ENCODE peak calls at places on chromosomes 13 and 19, in seven cellular contexts. E is dorsolateral prefrontal cortex; Q is body of pancreas; C is CD8-positive, alpha-beta T cell; S is Panc1; W is PC-3; M is mammary epithelial cell. Y is an unnamed sample.

GRCh38 chr19:58183822-58184215 is 958 bp downstream of the ZNF274 start:
- DNase-seq in W (no peak), Q (no peak), M (no peak), C (peak), E (no peak), S (no peak), Y (peak)

GRCh38 chr19:50522881-50523280 is 9.2 kb upstream of the ASPDH start:
- DNase-seq in W (no peak), C (no peak), M (no peak), Q (no peak), E (no peak), S (no peak), Y (no peak)

GRCh38 chr13:41742917-41743552 is 217.9 kb downstream of the VWA8 start:
- DNase-seq in W (peak), S (no peak), M (peak), C (no peak), Q (no peak), E (no peak), Y (no peak)

GRCh38 chr19:22052644-22053013 is 345 bp downstream of the ZNF257 start:
- DNase-seq in E (peak), M (no peak), Q (no peak), S (no peak), C (no peak), W (no peak), Y (no peak)

GRCh38 chr13:108176685-108177274 is 38.6 kb downstream of the LIG4 start:
- DNase-seq in E (peak), W (peak), S (no peak), M (peak), C (peak), Q (peak), Y (peak)

GRCh38 chr13:99389520-99390304 is 82.5 kb upstream of the GPR183 start:
- DNase-seq in S (no peak), W (no peak), E (no peak), M (no peak), Q (no peak), C (no peak), Y (no peak)

GRCh38 chr13:35474551-35474950 is 1.9 kb downstream of the MAB21L1 start:
- DNase-seq in Q (no peak), C (no peak), S (no peak), W (no peak), M (no peak), E (no peak), Y (no peak)

GRCh38 chr13:23500858-23501257 is 67.4 kb upstream of the SACS start:
- DNase-seq in S (no peak), C (no peak), Q (peak), M (peak), W (peak), E (no peak), Y (no peak)

GRCh38 chr13:19862511-19863313 is 737 bp downstream of the ZMYM5 start:
- DNase-seq in E (peak), M (peak), W (peak), S (no peak), Q (peak), C (peak), Y (peak)

GRCh38 chr13:84139561-84140158 is 257.4 kb upstream of the SLITRK1 start:
- DNase-seq in Q (no peak), E (no peak), W (no peak), C (no peak), S (no peak), M (peak), Y (no peak)

GRCh38 chr13:101698400-101698799 is 245.9 kb downstream of the ITGBL1 start:
- DNase-seq in M (peak), E (no peak), Q (no peak), W (no peak), S (no peak), C (no peak), Y (no peak)

GRCh38 chr13:40080676-40081075 is 425.2 kb downstream of the COG6 start:
- DNase-seq in C (no peak), M (no peak), W (no peak), E (no peak), S (no peak), Q (no peak), Y (no peak)

GRCh38 chr13:100214886-100215285 is 126.0 kb downstream of the PCCA start:
- DNase-seq in C (no peak), S (no peak), Q (no peak), M (peak), E (no peak), W (peak), Y (no peak)

GRCh38 chr19:50962245-50962644 is 7.1 kb downstream of the KLK6 start:
- DNase-seq in Q (no peak), W (no peak), S (no peak), C (no peak), E (no peak), M (no peak), Y (no peak)

GRCh38 chr13:73765651-73766384 is 368.4 kb downstream of the KLF12 start:
- DNase-seq in E (peak), W (no peak), C (peak), S (no peak), M (no peak), Q (peak), Y (peak)

GRCh38 chr19:33193269-33193863 is 764 bp upstream of the LRP3 start:
- DNase-seq in Q (no peak), S (no peak), C (no peak), M (no peak), W (no peak), E (no peak), Y (no peak)

GRCh38 chr19:33194527-33194883 is 375 bp downstream of the LRP3 start:
- DNase-seq in C (no peak), M (no peak), E (no peak), S (no peak), W (no peak), Q (no peak), Y (no peak)

GRCh38 chr19:33191501-33191900 is 2.6 kb upstream of the LRP3 start:
- DNase-seq in Q (no peak), S (no peak), W (no peak), C (no peak), E (no peak), M (no peak), Y (no peak)

GRCh38 chr19:33193864-33194362 is at the start of gene LRP3:
- DNase-seq in C (no peak), S (no peak), Q (peak), M (no peak), W (peak), E (peak), Y (no peak)

DNA sequence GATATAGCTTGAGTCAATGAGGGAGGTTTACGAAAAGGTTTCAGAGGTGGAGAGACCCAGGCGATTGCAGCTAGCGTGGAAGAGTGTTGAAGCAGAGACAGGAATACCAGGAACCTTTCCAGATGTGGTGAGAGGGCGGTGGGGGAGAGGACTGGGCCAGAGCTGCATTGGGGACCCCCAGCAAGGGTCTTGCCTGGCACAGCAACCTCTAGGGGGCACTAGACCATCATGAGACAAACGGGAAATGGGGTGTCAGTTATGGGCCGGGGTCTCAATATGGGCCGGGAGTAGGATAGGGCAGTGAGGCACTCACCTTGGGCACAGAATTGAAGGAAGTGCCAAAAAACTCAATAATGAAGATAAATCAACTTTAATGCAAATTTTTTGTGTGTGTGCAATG is 2.1 kb upstream of the LRP3 start:
- DNase-seq in Q (no peak), M (no peak), S (no peak), C (no peak), W (no peak), E (no peak), Y (no peak)
- TF ChIP-seq CTCF in Q (no peak), M (peak), S (no peak), C (no peak), W (peak), E (no peak), Y (no peak)

DNA sequence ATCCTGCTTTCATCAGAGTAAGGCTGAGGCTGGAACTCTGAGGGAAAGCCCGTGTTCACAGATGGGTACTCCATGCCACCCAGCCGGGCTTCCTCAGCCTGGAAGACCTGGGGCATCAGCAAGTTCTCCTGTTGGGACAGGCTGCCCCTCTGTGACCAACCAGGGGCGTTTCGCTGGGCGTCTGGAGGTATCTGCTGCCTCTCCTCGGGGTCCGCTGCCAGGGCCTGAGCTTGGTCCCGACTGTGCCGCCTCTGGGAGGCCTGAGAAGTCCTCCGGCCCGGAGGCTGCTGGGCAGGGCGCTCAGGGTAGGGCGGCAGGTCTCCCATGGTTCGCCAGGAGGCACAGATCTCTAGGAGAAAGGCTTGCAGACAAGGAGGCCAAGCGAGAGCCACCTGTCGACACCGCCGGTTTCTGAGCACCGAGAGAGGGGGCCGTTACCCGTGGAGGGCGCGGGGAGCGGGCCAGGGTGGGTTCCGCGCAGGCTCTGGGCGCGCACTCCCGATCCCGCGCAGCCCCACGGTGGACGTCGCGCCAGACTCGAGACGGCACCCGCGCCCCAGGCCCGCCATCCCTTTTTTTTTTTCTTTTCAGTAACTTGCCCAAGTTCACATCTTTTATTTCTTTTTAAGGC is at the start of gene RSPH6A:
- DNase-seq in Q (no peak), E (no peak), M (no peak), W (no peak), S (no peak), C (no peak), Y (no peak)
- H3K27ac ChIP-seq in Q (no peak), E (no peak), M (no peak), W (no peak), S (no peak), C (no peak), Y (no peak)

GRCh38 chr13:110705826-110706569 is at the start of gene CARS2:
- DNase-seq in M (peak), S (no peak), W (peak), E (peak), Q (peak), C (peak), Y (peak)
- TF ChIP-seq CTCF in M (peak), S (no peak), W (no peak), E (no peak), Q (no peak), C (peak), Y (no peak)

GRCh38 chr19:3054265-3054971 is 7.9 kb downstream of the TLE5 start:
- DNase-seq in C (no peak), M (no peak), S (no peak), W (no peak), E (no peak), Q (no peak), Y (no peak)
- H3K27ac ChIP-seq in C (no peak), M (no peak), S (no peak), W (peak), E (no peak), Q (peak), Y (no peak)

DNA sequence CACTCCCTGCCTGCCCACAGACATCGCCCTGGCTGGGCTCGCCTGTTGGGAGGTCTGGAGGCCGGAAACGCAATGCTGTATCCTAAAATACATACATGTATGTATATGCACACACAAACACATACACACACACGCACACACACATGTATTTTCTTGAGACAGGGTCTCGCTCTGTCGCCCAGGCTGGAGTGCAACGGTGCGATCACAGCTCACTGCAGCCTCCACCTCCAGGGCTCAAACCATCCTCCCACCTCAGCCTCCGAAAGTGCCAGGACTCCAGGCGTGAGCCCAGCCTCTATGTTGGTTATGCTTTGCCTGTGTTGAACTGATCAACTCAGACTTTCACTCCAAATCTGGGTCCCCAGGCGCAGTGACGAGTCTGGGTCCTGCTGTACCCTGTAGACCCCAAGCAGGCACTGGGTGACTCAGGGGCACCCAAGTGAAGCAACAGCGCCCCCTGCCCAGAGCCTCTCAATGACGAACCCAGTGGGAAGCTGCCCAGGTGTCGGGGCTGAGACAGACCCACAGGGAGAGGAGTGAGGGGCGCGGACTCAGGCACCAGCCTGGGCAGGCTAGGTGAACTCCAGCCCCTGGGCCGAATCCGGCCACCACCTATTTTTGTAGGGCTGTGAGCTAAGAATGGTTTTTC is 27.4 kb upstream of the CACTIN start:
- DNase-seq in Q (no peak), S (no peak), C (no peak), M (no peak), E (no peak), W (no peak), Y (no peak)
- TF ChIP-seq CTCF in Q (no peak), S (no peak), C (no peak), M (no peak), E (no peak), W (peak), Y (no peak)

GRCh38 chr19:15374796-15375440 is 4.7 kb downstream of the AKAP8 start:
- DNase-seq in E (no peak), M (no peak), Q (peak), C (no peak), S (no peak), W (no peak), Y (no peak)
- H3K27ac ChIP-seq in E (peak), M (no peak), Q (peak), C (no peak), S (no peak), W (no peak), Y (no peak)

DNA sequence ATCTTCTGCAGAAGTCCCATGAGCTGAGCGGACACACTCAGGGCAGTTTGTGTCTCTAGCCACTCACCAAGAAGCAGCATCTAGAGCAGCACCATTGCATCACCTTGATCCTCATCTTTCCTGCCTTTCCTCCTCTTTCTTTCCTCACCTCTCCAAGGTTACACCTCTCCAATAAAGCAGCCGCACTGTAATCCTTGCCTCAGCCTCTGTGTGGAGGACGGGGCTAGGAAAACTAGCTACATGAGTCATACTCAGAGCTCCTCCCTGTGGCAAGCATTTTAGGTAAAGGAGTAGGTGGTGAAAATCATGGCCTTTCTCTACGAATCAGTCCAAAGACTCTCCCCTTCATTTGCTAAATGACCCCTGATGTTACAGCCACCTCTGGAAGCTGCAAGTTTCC is 108.8 kb downstream of the DNAJC15 start:
- DNase-seq in S (no peak), E (no peak), Q (peak), C (no peak), W (peak), M (peak), Y (no peak)
- TF ChIP-seq CTCF in S (no peak), E (peak), Q (no peak), C (no peak), W (peak), M (peak), Y (peak)